ENCODE peak calls at places on chromosomes 12 and 14, in six cellular contexts. One of them, this sample, is unnamed.

GRCh38 chr14:102965282-102965681 is 42.8 kb downstream of the AMN start:
- DNase-seq in NCI-H774: no peak
- DNase-seq in stimulated activated CD8-positive, alpha-beta memory T cell treated with anti-CD3 and anti-CD28 coated beads, Interleukin-7, amount 100 ng/mL, for 4 hours: no peak
- DNase-seq in activated T-cell treated with anti-CD3 and anti-CD28 coated beads for 24 hours: no peak
- DNase-seq in B cell: no peak
- DNase-seq in ACHN: no peak
- DNase-seq in this sample: no peak

GRCh38 chr14:92846162-92846897 is 52.2 kb downstream of the GOLGA5 start:
- DNase-seq in NCI-H774: no peak
- DNase-seq in stimulated activated CD8-positive, alpha-beta memory T cell treated with anti-CD3 and anti-CD28 coated beads, Interleukin-7, amount 100 ng/mL, for 4 hours: no peak
- DNase-seq in activated T-cell treated with anti-CD3 and anti-CD28 coated beads for 24 hours: peak; percentile 16
- DNase-seq in B cell: no peak
- DNase-seq in ACHN: peak; percentile 23
- DNase-seq in this sample: no peak

GRCh38 chr12:121943926-121944325 is 25.5 kb downstream of the CFAP251 start:
- DNase-seq in NCI-H774: no peak
- DNase-seq in stimulated activated CD8-positive, alpha-beta memory T cell treated with anti-CD3 and anti-CD28 coated beads, Interleukin-7, amount 100 ng/mL, for 4 hours: no peak
- DNase-seq in activated T-cell treated with anti-CD3 and anti-CD28 coated beads for 24 hours: no peak
- DNase-seq in B cell: no peak
- DNase-seq in ACHN: no peak
- DNase-seq in this sample: no peak

GRCh38 chr14:91225025-91225424 is 19.5 kb downstream of the GPR68 start:
- DNase-seq in NCI-H774: no peak
- DNase-seq in stimulated activated CD8-positive, alpha-beta memory T cell treated with anti-CD3 and anti-CD28 coated beads, Interleukin-7, amount 100 ng/mL, for 4 hours: no peak
- DNase-seq in activated T-cell treated with anti-CD3 and anti-CD28 coated beads for 24 hours: no peak
- DNase-seq in B cell: no peak
- DNase-seq in ACHN: no peak
- DNase-seq in this sample: no peak

GRCh38 chr14:61218765-61219164 is 62.4 kb downstream of the TMEM30B start:
- DNase-seq in NCI-H774: no peak
- DNase-seq in stimulated activated CD8-positive, alpha-beta memory T cell treated with anti-CD3 and anti-CD28 coated beads, Interleukin-7, amount 100 ng/mL, for 4 hours: no peak
- DNase-seq in activated T-cell treated with anti-CD3 and anti-CD28 coated beads for 24 hours: no peak
- DNase-seq in B cell: no peak
- DNase-seq in ACHN: no peak
- DNase-seq in this sample: no peak

GRCh38 chr12:121925361-121925725 is 7.0 kb downstream of the CFAP251 start:
- DNase-seq in NCI-H774: no peak
- DNase-seq in stimulated activated CD8-positive, alpha-beta memory T cell treated with anti-CD3 and anti-CD28 coated beads, Interleukin-7, amount 100 ng/mL, for 4 hours: no peak
- DNase-seq in activated T-cell treated with anti-CD3 and anti-CD28 coated beads for 24 hours: no peak
- DNase-seq in B cell: no peak
- DNase-seq in ACHN: no peak
- DNase-seq in this sample: no peak

GRCh38 chr14:26765768-26766550 is 168.1 kb upstream of the NOVA1 start:
- DNase-seq in NCI-H774: peak; percentile 40
- DNase-seq in stimulated activated CD8-positive, alpha-beta memory T cell treated with anti-CD3 and anti-CD28 coated beads, Interleukin-7, amount 100 ng/mL, for 4 hours: no peak
- DNase-seq in activated T-cell treated with anti-CD3 and anti-CD28 coated beads for 24 hours: no peak
- DNase-seq in B cell: no peak
- DNase-seq in ACHN: peak; percentile 19
- DNase-seq in this sample: no peak

GRCh38 chr12:107519906-107520859 is 165.4 kb upstream of the PWP1 start:
- DNase-seq in NCI-H774: no peak
- DNase-seq in stimulated activated CD8-positive, alpha-beta memory T cell treated with anti-CD3 and anti-CD28 coated beads, Interleukin-7, amount 100 ng/mL, for 4 hours: no peak
- DNase-seq in activated T-cell treated with anti-CD3 and anti-CD28 coated beads for 24 hours: no peak
- DNase-seq in B cell: no peak
- DNase-seq in ACHN: no peak
- DNase-seq in this sample: no peak

GRCh38 chr14:67526676-67527459 is 6.2 kb upstream of the PLEKHH1 start:
- DNase-seq in NCI-H774: no peak
- DNase-seq in stimulated activated CD8-positive, alpha-beta memory T cell treated with anti-CD3 and anti-CD28 coated beads, Interleukin-7, amount 100 ng/mL, for 4 hours: no peak
- DNase-seq in activated T-cell treated with anti-CD3 and anti-CD28 coated beads for 24 hours: no peak
- DNase-seq in B cell: peak; percentile 52
- DNase-seq in ACHN: peak; percentile 41
- DNase-seq in this sample: no peak

GRCh38 chr14:91113829-91114078 is at the start of gene DGLUCY:
- DNase-seq in NCI-H774: peak; percentile 77
- DNase-seq in stimulated activated CD8-positive, alpha-beta memory T cell treated with anti-CD3 and anti-CD28 coated beads, Interleukin-7, amount 100 ng/mL, for 4 hours: peak; percentile 32
- DNase-seq in activated T-cell treated with anti-CD3 and anti-CD28 coated beads for 24 hours: no peak
- DNase-seq in B cell: peak; percentile 66
- DNase-seq in ACHN: peak; percentile 76
- DNase-seq in this sample: no peak

GRCh38 chr12:54220092-54220557 is 31.3 kb upstream of the SMUG1 start:
- DNase-seq in NCI-H774: peak; percentile 61
- DNase-seq in stimulated activated CD8-positive, alpha-beta memory T cell treated with anti-CD3 and anti-CD28 coated beads, Interleukin-7, amount 100 ng/mL, for 4 hours: peak; percentile 47
- DNase-seq in activated T-cell treated with anti-CD3 and anti-CD28 coated beads for 24 hours: peak; percentile 51
- DNase-seq in B cell: peak; percentile 81
- DNase-seq in ACHN: peak; percentile 84
- DNase-seq in this sample: peak; percentile 61

GRCh38 chr14:76761849-76762616 is 765 bp downstream of the VASH1 start:
- DNase-seq in NCI-H774: no peak
- DNase-seq in stimulated activated CD8-positive, alpha-beta memory T cell treated with anti-CD3 and anti-CD28 coated beads, Interleukin-7, amount 100 ng/mL, for 4 hours: no peak
- DNase-seq in activated T-cell treated with anti-CD3 and anti-CD28 coated beads for 24 hours: no peak
- DNase-seq in B cell: no peak
- DNase-seq in ACHN: no peak
- DNase-seq in this sample: no peak

GRCh38 chr14:104075530-104076151 is 9.9 kb upstream of the ASPG start:
- DNase-seq in NCI-H774: no peak
- DNase-seq in stimulated activated CD8-positive, alpha-beta memory T cell treated with anti-CD3 and anti-CD28 coated beads, Interleukin-7, amount 100 ng/mL, for 4 hours: no peak
- DNase-seq in activated T-cell treated with anti-CD3 and anti-CD28 coated beads for 24 hours: no peak
- DNase-seq in B cell: no peak
- DNase-seq in ACHN: peak; percentile 6
- DNase-seq in this sample: no peak

GRCh38 chr12:54215990-54216579 is 27.3 kb upstream of the SMUG1 start:
- DNase-seq in NCI-H774: peak; percentile 40
- DNase-seq in stimulated activated CD8-positive, alpha-beta memory T cell treated with anti-CD3 and anti-CD28 coated beads, Interleukin-7, amount 100 ng/mL, for 4 hours: peak; percentile 41
- DNase-seq in activated T-cell treated with anti-CD3 and anti-CD28 coated beads for 24 hours: no peak
- DNase-seq in B cell: peak; percentile 59
- DNase-seq in ACHN: peak; percentile 60
- DNase-seq in this sample: peak; percentile 35

GRCh38 chr12:53185582-53186153 is 4.9 kb upstream of the CSAD start:
- DNase-seq in NCI-H774: no peak
- DNase-seq in stimulated activated CD8-positive, alpha-beta memory T cell treated with anti-CD3 and anti-CD28 coated beads, Interleukin-7, amount 100 ng/mL, for 4 hours: no peak
- DNase-seq in activated T-cell treated with anti-CD3 and anti-CD28 coated beads for 24 hours: no peak
- DNase-seq in B cell: no peak
- DNase-seq in ACHN: no peak
- DNase-seq in this sample: no peak

GRCh38 chr12:123748661-123749060 is 13.4 kb upstream of the DNAH10 start:
- DNase-seq in NCI-H774: no peak
- DNase-seq in stimulated activated CD8-positive, alpha-beta memory T cell treated with anti-CD3 and anti-CD28 coated beads, Interleukin-7, amount 100 ng/mL, for 4 hours: no peak
- DNase-seq in activated T-cell treated with anti-CD3 and anti-CD28 coated beads for 24 hours: no peak
- DNase-seq in B cell: no peak
- DNase-seq in ACHN: peak; percentile 98
- DNase-seq in this sample: no peak

GRCh38 chr12:46359667-46360280 is 12.8 kb downstream of the SLC38A2 start:
- DNase-seq in NCI-H774: no peak
- DNase-seq in stimulated activated CD8-positive, alpha-beta memory T cell treated with anti-CD3 and anti-CD28 coated beads, Interleukin-7, amount 100 ng/mL, for 4 hours: no peak
- DNase-seq in activated T-cell treated with anti-CD3 and anti-CD28 coated beads for 24 hours: no peak
- DNase-seq in B cell: no peak
- DNase-seq in ACHN: no peak
- DNase-seq in this sample: no peak

GRCh38 chr12:27771470-27772327 is 8.3 kb upstream of the KLHL42 start:
- DNase-seq in NCI-H774: no peak
- DNase-seq in stimulated activated CD8-positive, alpha-beta memory T cell treated with anti-CD3 and anti-CD28 coated beads, Interleukin-7, amount 100 ng/mL, for 4 hours: no peak
- DNase-seq in activated T-cell treated with anti-CD3 and anti-CD28 coated beads for 24 hours: no peak
- DNase-seq in B cell: no peak
- DNase-seq in ACHN: no peak
- DNase-seq in this sample: no peak

GRCh38 chr14:34027130-34027989 is 76.5 kb upstream of the EGLN3 start:
- DNase-seq in NCI-H774: no peak
- DNase-seq in stimulated activated CD8-positive, alpha-beta memory T cell treated with anti-CD3 and anti-CD28 coated beads, Interleukin-7, amount 100 ng/mL, for 4 hours: no peak
- DNase-seq in activated T-cell treated with anti-CD3 and anti-CD28 coated beads for 24 hours: no peak
- DNase-seq in B cell: no peak
- DNase-seq in ACHN: no peak
- DNase-seq in this sample: no peak

GRCh38 chr12:78192979-78193378 is 362.3 kb downstream of the NAV3 start:
- DNase-seq in NCI-H774: no peak
- DNase-seq in stimulated activated CD8-positive, alpha-beta memory T cell treated with anti-CD3 and anti-CD28 coated beads, Interleukin-7, amount 100 ng/mL, for 4 hours: no peak
- DNase-seq in activated T-cell treated with anti-CD3 and anti-CD28 coated beads for 24 hours: no peak
- DNase-seq in B cell: no peak
- DNase-seq in ACHN: no peak
- DNase-seq in this sample: no peak

GRCh38 chr12:110270125-110270962 is 10.7 kb upstream of the ATP2A2 start:
- DNase-seq in NCI-H774: peak; percentile 73
- DNase-seq in stimulated activated CD8-positive, alpha-beta memory T cell treated with anti-CD3 and anti-CD28 coated beads, Interleukin-7, amount 100 ng/mL, for 4 hours: no peak
- DNase-seq in activated T-cell treated with anti-CD3 and anti-CD28 coated beads for 24 hours: no peak
- DNase-seq in B cell: no peak
- DNase-seq in ACHN: no peak
- DNase-seq in this sample: no peak

GRCh38 chr14:93892505-93892839 is 34.7 kb upstream of the FAM181A start:
- DNase-seq in NCI-H774: no peak
- DNase-seq in stimulated activated CD8-positive, alpha-beta memory T cell treated with anti-CD3 and anti-CD28 coated beads, Interleukin-7, amount 100 ng/mL, for 4 hours: no peak
- DNase-seq in activated T-cell treated with anti-CD3 and anti-CD28 coated beads for 24 hours: no peak
- DNase-seq in B cell: no peak
- DNase-seq in ACHN: no peak
- DNase-seq in this sample: no peak

GRCh38 chr14:71266994-71267636 is 359.9 kb downstream of the PCNX1 start:
- DNase-seq in NCI-H774: no peak
- DNase-seq in stimulated activated CD8-positive, alpha-beta memory T cell treated with anti-CD3 and anti-CD28 coated beads, Interleukin-7, amount 100 ng/mL, for 4 hours: no peak
- DNase-seq in activated T-cell treated with anti-CD3 and anti-CD28 coated beads for 24 hours: no peak
- DNase-seq in B cell: no peak
- DNase-seq in ACHN: no peak
- DNase-seq in this sample: no peak

GRCh38 chr12:29168000-29168399 is 18.9 kb downstream of the FAR2 start:
- DNase-seq in NCI-H774: no peak
- DNase-seq in stimulated activated CD8-positive, alpha-beta memory T cell treated with anti-CD3 and anti-CD28 coated beads, Interleukin-7, amount 100 ng/mL, for 4 hours: no peak
- DNase-seq in activated T-cell treated with anti-CD3 and anti-CD28 coated beads for 24 hours: no peak
- DNase-seq in B cell: no peak
- DNase-seq in ACHN: no peak
- DNase-seq in this sample: no peak

GRCh38 chr12:62351326-62351725 is 91.1 kb downstream of the USP15 start:
- DNase-seq in NCI-H774: no peak
- DNase-seq in stimulated activated CD8-positive, alpha-beta memory T cell treated with anti-CD3 and anti-CD28 coated beads, Interleukin-7, amount 100 ng/mL, for 4 hours: no peak
- DNase-seq in activated T-cell treated with anti-CD3 and anti-CD28 coated beads for 24 hours: no peak
- DNase-seq in B cell: no peak
- DNase-seq in ACHN: no peak
- DNase-seq in this sample: no peak

GRCh38 chr12:96198970-96199369 is 4.8 kb downstream of the ELK3 start:
- DNase-seq in NCI-H774: no peak
- DNase-seq in stimulated activated CD8-positive, alpha-beta memory T cell treated with anti-CD3 and anti-CD28 coated beads, Interleukin-7, amount 100 ng/mL, for 4 hours: no peak
- DNase-seq in activated T-cell treated with anti-CD3 and anti-CD28 coated beads for 24 hours: no peak
- DNase-seq in B cell: peak; percentile 33
- DNase-seq in ACHN: peak; percentile 84
- DNase-seq in this sample: no peak

GRCh38 chr12:52415870-52416750 is 10.0 kb upstream of the KRT82 start:
- DNase-seq in NCI-H774: no peak
- DNase-seq in stimulated activated CD8-positive, alpha-beta memory T cell treated with anti-CD3 and anti-CD28 coated beads, Interleukin-7, amount 100 ng/mL, for 4 hours: no peak
- DNase-seq in activated T-cell treated with anti-CD3 and anti-CD28 coated beads for 24 hours: no peak
- DNase-seq in B cell: no peak
- DNase-seq in ACHN: no peak
- DNase-seq in this sample: no peak

GRCh38 chr14:75714993-75715392 is 53.9 kb downstream of the TTLL5 start:
- DNase-seq in NCI-H774: no peak
- DNase-seq in stimulated activated CD8-positive, alpha-beta memory T cell treated with anti-CD3 and anti-CD28 coated beads, Interleukin-7, amount 100 ng/mL, for 4 hours: no peak
- DNase-seq in activated T-cell treated with anti-CD3 and anti-CD28 coated beads for 24 hours: no peak
- DNase-seq in B cell: no peak
- DNase-seq in ACHN: no peak
- DNase-seq in this sample: no peak

GRCh38 chr14:99001241-99001640 is 270.8 kb downstream of the BCL11B start:
- DNase-seq in NCI-H774: no peak
- DNase-seq in stimulated activated CD8-positive, alpha-beta memory T cell treated with anti-CD3 and anti-CD28 coated beads, Interleukin-7, amount 100 ng/mL, for 4 hours: no peak
- DNase-seq in activated T-cell treated with anti-CD3 and anti-CD28 coated beads for 24 hours: no peak
- DNase-seq in B cell: no peak
- DNase-seq in ACHN: no peak
- DNase-seq in this sample: no peak

GRCh38 chr12:130249376-130249775 is 87.1 kb downstream of the FZD10 start:
- DNase-seq in NCI-H774: no peak
- DNase-seq in stimulated activated CD8-positive, alpha-beta memory T cell treated with anti-CD3 and anti-CD28 coated beads, Interleukin-7, amount 100 ng/mL, for 4 hours: no peak
- DNase-seq in activated T-cell treated with anti-CD3 and anti-CD28 coated beads for 24 hours: no peak
- DNase-seq in B cell: no peak
- DNase-seq in ACHN: no peak
- DNase-seq in this sample: no peak

GRCh38 chr14:61812347-61813100 is 50.3 kb downstream of the SNAPC1 start:
- DNase-seq in NCI-H774: no peak
- DNase-seq in stimulated activated CD8-positive, alpha-beta memory T cell treated with anti-CD3 and anti-CD28 coated beads, Interleukin-7, amount 100 ng/mL, for 4 hours: no peak
- DNase-seq in activated T-cell treated with anti-CD3 and anti-CD28 coated beads for 24 hours: no peak
- DNase-seq in B cell: peak; percentile 20
- DNase-seq in ACHN: no peak
- DNase-seq in this sample: no peak

GRCh38 chr12:11577658-11578260 is 71.7 kb upstream of the ETV6 start:
- DNase-seq in NCI-H774: no peak
- DNase-seq in stimulated activated CD8-positive, alpha-beta memory T cell treated with anti-CD3 and anti-CD28 coated beads, Interleukin-7, amount 100 ng/mL, for 4 hours: no peak
- DNase-seq in activated T-cell treated with anti-CD3 and anti-CD28 coated beads for 24 hours: no peak
- DNase-seq in B cell: no peak
- DNase-seq in ACHN: no peak
- DNase-seq in this sample: no peak

GRCh38 chr12:6430124-6430989 is 14.4 kb upstream of the CD27 start:
- DNase-seq in NCI-H774: peak; percentile 53
- DNase-seq in stimulated activated CD8-positive, alpha-beta memory T cell treated with anti-CD3 and anti-CD28 coated beads, Interleukin-7, amount 100 ng/mL, for 4 hours: peak; percentile 54
- DNase-seq in activated T-cell treated with anti-CD3 and anti-CD28 coated beads for 24 hours: peak; percentile 60
- DNase-seq in B cell: no peak
- DNase-seq in ACHN: peak; percentile 90
- DNase-seq in this sample: no peak

GRCh38 chr12:51687142-51687935 is 96.3 kb downstream of the SCN8A start:
- DNase-seq in NCI-H774: no peak
- DNase-seq in stimulated activated CD8-positive, alpha-beta memory T cell treated with anti-CD3 and anti-CD28 coated beads, Interleukin-7, amount 100 ng/mL, for 4 hours: no peak
- DNase-seq in activated T-cell treated with anti-CD3 and anti-CD28 coated beads for 24 hours: no peak
- DNase-seq in B cell: no peak
- DNase-seq in ACHN: no peak
- DNase-seq in this sample: no peak

GRCh38 chr12:72282721-72283120 is 10.6 kb downstream of the TRHDE start:
- DNase-seq in NCI-H774: no peak
- DNase-seq in stimulated activated CD8-positive, alpha-beta memory T cell treated with anti-CD3 and anti-CD28 coated beads, Interleukin-7, amount 100 ng/mL, for 4 hours: no peak
- DNase-seq in activated T-cell treated with anti-CD3 and anti-CD28 coated beads for 24 hours: no peak
- DNase-seq in B cell: no peak
- DNase-seq in ACHN: peak; percentile 44
- DNase-seq in this sample: no peak

GRCh38 chr12:43098766-43099550 is 453.0 kb downstream of the ADAMTS20 start:
- DNase-seq in NCI-H774: no peak
- DNase-seq in stimulated activated CD8-positive, alpha-beta memory T cell treated with anti-CD3 and anti-CD28 coated beads, Interleukin-7, amount 100 ng/mL, for 4 hours: no peak
- DNase-seq in activated T-cell treated with anti-CD3 and anti-CD28 coated beads for 24 hours: no peak
- DNase-seq in B cell: no peak
- DNase-seq in ACHN: no peak
- DNase-seq in this sample: no peak

GRCh38 chr14:40476005-40476404 is 1043.8 kb upstream of the FBXO33 start:
- DNase-seq in NCI-H774: no peak
- DNase-seq in stimulated activated CD8-positive, alpha-beta memory T cell treated with anti-CD3 and anti-CD28 coated beads, Interleukin-7, amount 100 ng/mL, for 4 hours: no peak
- DNase-seq in activated T-cell treated with anti-CD3 and anti-CD28 coated beads for 24 hours: no peak
- DNase-seq in B cell: no peak
- DNase-seq in ACHN: no peak
- DNase-seq in this sample: no peak

GRCh38 chr14:73684627-73685026 is 29.6 kb downstream of the PNMA1 start:
- DNase-seq in NCI-H774: no peak
- DNase-seq in stimulated activated CD8-positive, alpha-beta memory T cell treated with anti-CD3 and anti-CD28 coated beads, Interleukin-7, amount 100 ng/mL, for 4 hours: no peak
- DNase-seq in activated T-cell treated with anti-CD3 and anti-CD28 coated beads for 24 hours: no peak
- DNase-seq in B cell: no peak
- DNase-seq in ACHN: no peak
- DNase-seq in this sample: no peak